ENCODE peak calls at places on chromosomes 13 and 19, in five cellular contexts. One of them, this sample, is unnamed.

GRCh38 chr13:52779028-52779612 is 39.5 kb upstream of the CNMD start:
- DNase-seq in left ventricle myocardium inferior: no peak
- DNase-seq in amygdala: no peak
- DNase-seq in NCI-H1694: no peak
- DNase-seq in posterior vena cava: no peak
- DNase-seq in this sample: no peak

GRCh38 chr13:75670496-75670895 is 34.4 kb downstream of the LMO7 start:
- DNase-seq in left ventricle myocardium inferior: no peak
- DNase-seq in amygdala: no peak
- DNase-seq in NCI-H1694: no peak
- DNase-seq in posterior vena cava: no peak
- DNase-seq in this sample: no peak

GRCh38 chr13:40987606-40988280 is 31.4 kb downstream of the ELF1 start:
- DNase-seq in left ventricle myocardium inferior: no peak
- DNase-seq in amygdala: no peak
- DNase-seq in NCI-H1694: peak; percentile 30
- DNase-seq in posterior vena cava: no peak
- DNase-seq in this sample: no peak

GRCh38 chr19:51460164-51460992 is 2.1 kb upstream of the SIGLEC8 start:
- DNase-seq in left ventricle myocardium inferior: no peak
- DNase-seq in amygdala: no peak
- DNase-seq in NCI-H1694: no peak
- DNase-seq in posterior vena cava: peak; percentile 72
- DNase-seq in this sample: no peak

GRCh38 chr13:98536729-98537128 is 40.2 kb downstream of the STK24 start:
- DNase-seq in left ventricle myocardium inferior: no peak
- DNase-seq in amygdala: no peak
- DNase-seq in NCI-H1694: no peak
- DNase-seq in posterior vena cava: no peak
- DNase-seq in this sample: no peak

GRCh38 chr13:29591310-29591709 is 4.2 kb downstream of the SLC7A1 start:
- DNase-seq in left ventricle myocardium inferior: no peak
- DNase-seq in amygdala: no peak
- DNase-seq in NCI-H1694: no peak
- DNase-seq in posterior vena cava: no peak
- DNase-seq in this sample: no peak

GRCh38 chr19:53388168-53388567 is 6.8 kb upstream of the ZNF765 start:
- DNase-seq in left ventricle myocardium inferior: no peak
- DNase-seq in amygdala: no peak
- DNase-seq in NCI-H1694: no peak
- DNase-seq in posterior vena cava: no peak
- DNase-seq in this sample: no peak

GRCh38 chr13:83248751-83249150 is 633.5 kb downstream of the SLITRK1 start:
- DNase-seq in left ventricle myocardium inferior: no peak
- DNase-seq in amygdala: no peak
- DNase-seq in NCI-H1694: no peak
- DNase-seq in posterior vena cava: no peak
- DNase-seq in this sample: no peak

GRCh38 chr19:18023596-18024212 is 15.7 kb downstream of the ARRDC2 start:
- DNase-seq in left ventricle myocardium inferior: peak; percentile 92
- DNase-seq in amygdala: peak; percentile 52
- DNase-seq in NCI-H1694: no peak
- DNase-seq in posterior vena cava: peak; percentile 93
- DNase-seq in this sample: no peak

GRCh38 chr19:18659281-18660050 is 22.6 kb downstream of the KLHL26 start:
- DNase-seq in left ventricle myocardium inferior: peak; percentile 61
- DNase-seq in amygdala: no peak
- DNase-seq in NCI-H1694: no peak
- DNase-seq in posterior vena cava: peak; percentile 95
- DNase-seq in this sample: no peak

GRCh38 chr13:78183737-78184136 is 265.1 kb upstream of the EDNRB start:
- DNase-seq in left ventricle myocardium inferior: no peak
- DNase-seq in amygdala: no peak
- DNase-seq in NCI-H1694: no peak
- DNase-seq in posterior vena cava: no peak
- DNase-seq in this sample: no peak

GRCh38 chr13:22114630-22115311 is 443.9 kb downstream of the FGF9 start:
- DNase-seq in left ventricle myocardium inferior: no peak
- DNase-seq in amygdala: no peak
- DNase-seq in NCI-H1694: no peak
- DNase-seq in posterior vena cava: no peak
- DNase-seq in this sample: no peak

GRCh38 chr19:56837492-56837891 is 3.0 kb downstream of the PEG3 start:
- DNase-seq in left ventricle myocardium inferior: peak; percentile 75
- DNase-seq in amygdala: peak; percentile 67
- DNase-seq in NCI-H1694: no peak
- DNase-seq in posterior vena cava: peak; percentile 92
- DNase-seq in this sample: peak; percentile 76

GRCh38 chr19:10258080-10258710 is 6.2 kb downstream of the MRPL4 start:
- DNase-seq in left ventricle myocardium inferior: no peak
- DNase-seq in amygdala: no peak
- DNase-seq in NCI-H1694: no peak
- DNase-seq in posterior vena cava: no peak
- DNase-seq in this sample: no peak

GRCh38 chr19:30447276-30447870 is 75.2 kb downstream of the ZNF536 start:
- DNase-seq in left ventricle myocardium inferior: no peak
- DNase-seq in amygdala: no peak
- DNase-seq in NCI-H1694: no peak
- DNase-seq in posterior vena cava: no peak
- DNase-seq in this sample: no peak

GRCh38 chr13:113646376-113646775 is 11.6 kb downstream of the ATP4B start:
- DNase-seq in left ventricle myocardium inferior: no peak
- DNase-seq in amygdala: no peak
- DNase-seq in NCI-H1694: no peak
- DNase-seq in posterior vena cava: no peak
- DNase-seq in this sample: no peak

GRCh38 chr13:60689571-60689970 is 292.6 kb downstream of the TDRD3 start:
- DNase-seq in left ventricle myocardium inferior: no peak
- DNase-seq in amygdala: no peak
- DNase-seq in NCI-H1694: no peak
- DNase-seq in posterior vena cava: no peak
- DNase-seq in this sample: no peak

GRCh38 chr19:43594710-43595604 is 977 bp downstream of the IRGQ start:
- DNase-seq in left ventricle myocardium inferior: no peak
- DNase-seq in amygdala: no peak
- DNase-seq in NCI-H1694: peak; percentile 57
- DNase-seq in posterior vena cava: peak; percentile 92
- DNase-seq in this sample: no peak

GRCh38 chr13:70604448-70604847 is 496.2 kb upstream of the KLHL1 start:
- DNase-seq in left ventricle myocardium inferior: no peak
- DNase-seq in amygdala: no peak
- DNase-seq in NCI-H1694: no peak
- DNase-seq in posterior vena cava: no peak
- DNase-seq in this sample: no peak

GRCh38 chr13:90706631-90707030 is 640.9 kb upstream of the MIR17HG start:
- DNase-seq in left ventricle myocardium inferior: no peak
- DNase-seq in amygdala: no peak
- DNase-seq in NCI-H1694: no peak
- DNase-seq in posterior vena cava: no peak
- DNase-seq in this sample: no peak

GRCh38 chr13:20400774-20401173 is 124.9 kb downstream of the CRYL1 start:
- DNase-seq in left ventricle myocardium inferior: no peak
- DNase-seq in amygdala: no peak
- DNase-seq in NCI-H1694: no peak
- DNase-seq in posterior vena cava: no peak
- DNase-seq in this sample: no peak

GRCh38 chr13:25732146-25732865 is 319.5 kb downstream of the SHISA2 start:
- DNase-seq in left ventricle myocardium inferior: no peak
- DNase-seq in amygdala: no peak
- DNase-seq in NCI-H1694: no peak
- DNase-seq in posterior vena cava: no peak
- DNase-seq in this sample: no peak

GRCh38 chr13:60397693-60398437 is 845 bp downstream of the TDRD3 start:
- DNase-seq in left ventricle myocardium inferior: peak; percentile 67
- DNase-seq in amygdala: peak; percentile 1
- DNase-seq in NCI-H1694: peak; percentile 3
- DNase-seq in posterior vena cava: peak; percentile 92
- DNase-seq in this sample: peak; percentile 34

GRCh38 chr13:111503905-111504695 is 183.7 kb downstream of the TEX29 start:
- DNase-seq in left ventricle myocardium inferior: no peak
- DNase-seq in amygdala: no peak
- DNase-seq in NCI-H1694: no peak
- DNase-seq in posterior vena cava: peak; percentile 24
- DNase-seq in this sample: no peak

GRCh38 chr19:5075603-5076002 is 106.7 kb downstream of the KDM4B start:
- DNase-seq in left ventricle myocardium inferior: no peak
- DNase-seq in amygdala: no peak
- DNase-seq in NCI-H1694: no peak
- DNase-seq in posterior vena cava: no peak
- DNase-seq in this sample: no peak

This sample was measured in DMS 273 treated with DMSO at 0.1 percent for 48 hours.